ENCODE peak calls at places on chromosome 16, in five cellular contexts. M is mammary epithelial cell, L is heart right ventricle, Z is Peyer's patch, H is GM23248. X is an unnamed sample. For H3K4me1, the result is how much of the 10 kb centered on the place peaks cover.

GRCh38 chr16:30875881-30876791 is 17.7 kb downstream of the BCL7C start:
- DNase-seq in L (no peak), Z (no peak), M (no peak), H (peak), X (peak)

GRCh38 chr16:56697456-56698155 is 15.3 kb downstream of the MT1X start:
- DNase-seq in L (no peak), H (no peak), M (no peak), Z (no peak), X (no peak)

GRCh38 chr16:74737521-74737920 is 36.9 kb upstream of the MLKL start:
- DNase-seq in Z (no peak), H (no peak), L (no peak), M (no peak), X (no peak)

GRCh38 chr16:72024862-72025382 is 16.4 kb downstream of the DHODH start:
- DNase-seq in L (no peak), M (no peak), Z (no peak), H (no peak), X (no peak)

GRCh38 chr16:20774703-20775362 is 11.0 kb downstream of the ACSM3 start:
- DNase-seq in L (peak), Z (peak), H (peak), M (peak), X (peak)

GRCh38 chr16:56691885-56692284 is 9.6 kb downstream of the MT1X start:
- DNase-seq in M (peak), L (no peak), Z (no peak), H (peak), X (no peak)

GRCh38 chr16:3112058-3112880 is at the start of gene ZNF205:
- DNase-seq in L (peak), Z (no peak), M (peak), H (peak), X (peak)

GRCh38 chr16:12675852-12676251 is 127.8 kb downstream of the CPPED1 start:
- DNase-seq in L (no peak), H (peak), M (peak), Z (no peak), X (peak)

DNA sequence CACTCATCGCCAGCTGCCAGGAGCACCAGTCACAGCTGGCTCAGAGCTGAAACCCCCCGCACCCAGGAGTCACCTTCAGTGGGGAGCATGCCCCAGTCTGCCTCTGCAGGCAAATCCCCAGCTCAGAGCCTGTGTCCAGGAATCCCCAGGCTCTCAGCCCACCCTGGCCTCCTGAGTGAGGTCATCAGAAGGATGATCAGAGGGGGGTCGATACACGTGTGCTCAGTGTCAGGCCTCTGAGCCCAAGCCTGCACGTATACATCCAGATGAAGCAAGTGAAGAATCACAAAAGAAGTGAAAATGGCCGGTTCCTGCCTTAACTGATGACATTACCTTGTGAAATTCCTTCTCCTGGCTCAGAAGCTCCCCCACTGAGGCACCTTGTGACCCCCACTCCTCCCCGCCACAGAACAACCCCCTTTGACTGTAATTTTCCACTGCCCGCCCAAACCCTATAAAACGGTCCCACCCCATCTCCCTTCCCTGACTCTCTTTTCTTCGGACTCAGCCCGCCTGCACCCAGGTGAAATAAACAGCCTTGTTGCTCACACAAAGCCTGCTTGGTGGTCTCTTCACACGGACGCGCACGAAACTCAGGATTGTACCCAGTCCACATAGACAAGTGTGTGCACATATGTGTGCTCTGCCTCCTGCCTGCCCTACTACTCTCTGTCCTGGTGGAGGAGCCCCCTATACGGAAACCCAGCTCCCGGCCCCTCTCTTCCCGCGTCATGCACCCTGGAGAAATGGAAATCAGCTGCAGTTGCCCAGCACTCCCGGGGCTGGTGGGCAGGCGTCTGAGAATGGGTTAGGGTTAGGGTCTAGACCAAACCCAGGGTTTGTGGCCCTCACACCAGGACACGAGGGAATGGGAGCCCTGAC is 2.2 kb upstream of the RHBDF1 start:
- DNase-seq in Z (no peak), L (no peak), H (no peak), M (no peak), X (peak)
- H3K4me1 ChIP-seq in Z (under half), L (half or more), H (under half), M (half or more), X (half or more)

DNA sequence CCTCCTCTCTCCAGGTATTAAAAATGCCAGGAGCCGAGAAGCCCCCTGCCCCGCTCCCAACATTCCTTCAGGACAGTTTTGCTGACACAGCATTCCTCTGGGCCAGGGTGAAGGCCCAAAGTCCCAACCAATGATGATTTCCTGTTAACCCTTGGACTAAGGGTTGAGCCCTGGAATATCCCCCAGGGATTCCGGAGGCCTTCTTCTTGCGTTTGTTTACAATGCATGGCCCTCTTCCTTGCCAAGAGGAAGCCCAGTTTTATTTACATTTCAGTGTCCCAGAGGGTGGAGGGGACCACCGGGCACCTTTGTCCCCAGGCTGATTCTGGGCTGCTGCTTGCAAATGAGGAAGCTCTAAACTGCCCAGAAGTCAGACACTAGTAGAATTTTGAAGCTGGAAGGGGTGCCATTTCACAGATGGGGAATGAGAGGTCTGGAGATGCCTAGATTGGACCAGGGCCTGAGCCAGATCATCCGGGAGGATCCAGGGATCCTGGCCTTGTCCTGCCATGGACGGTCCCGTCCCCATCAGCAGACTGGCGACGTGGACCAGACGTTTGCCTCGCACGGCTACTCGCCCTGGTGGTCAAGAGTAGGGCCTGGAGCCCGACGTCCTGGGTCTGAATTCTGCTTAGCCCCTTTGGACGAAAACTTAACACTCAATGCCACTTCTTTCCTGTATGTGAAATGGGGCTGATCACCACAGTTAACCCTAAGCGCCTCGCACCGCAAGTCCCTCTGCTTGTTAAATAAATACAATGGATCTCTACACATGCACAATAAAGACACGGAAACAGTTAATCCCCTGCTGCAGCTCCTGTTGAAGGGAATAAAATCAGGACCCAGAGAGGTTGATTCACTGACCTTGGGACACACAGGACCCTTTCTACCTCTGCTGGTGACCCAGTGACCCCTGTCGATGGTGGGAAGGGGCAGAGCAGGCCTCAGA is 55.6 kb upstream of the CIBAR2 start:
- DNase-seq in H (no peak), M (no peak), Z (no peak), L (no peak), X (no peak)
- H3K4me1 ChIP-seq in H (under half), M (under half), Z (under half), L (half or more), X (half or more)

GRCh38 chr16:85062728-85063336 is 35.2 kb downstream of the KIAA0513 start:
- DNase-seq in M (no peak), Z (no peak), H (no peak), L (no peak), X (no peak)
- H3K4me1 ChIP-seq in M (under half), Z (under half), H (under half), L (under half), X (under half)

DNA sequence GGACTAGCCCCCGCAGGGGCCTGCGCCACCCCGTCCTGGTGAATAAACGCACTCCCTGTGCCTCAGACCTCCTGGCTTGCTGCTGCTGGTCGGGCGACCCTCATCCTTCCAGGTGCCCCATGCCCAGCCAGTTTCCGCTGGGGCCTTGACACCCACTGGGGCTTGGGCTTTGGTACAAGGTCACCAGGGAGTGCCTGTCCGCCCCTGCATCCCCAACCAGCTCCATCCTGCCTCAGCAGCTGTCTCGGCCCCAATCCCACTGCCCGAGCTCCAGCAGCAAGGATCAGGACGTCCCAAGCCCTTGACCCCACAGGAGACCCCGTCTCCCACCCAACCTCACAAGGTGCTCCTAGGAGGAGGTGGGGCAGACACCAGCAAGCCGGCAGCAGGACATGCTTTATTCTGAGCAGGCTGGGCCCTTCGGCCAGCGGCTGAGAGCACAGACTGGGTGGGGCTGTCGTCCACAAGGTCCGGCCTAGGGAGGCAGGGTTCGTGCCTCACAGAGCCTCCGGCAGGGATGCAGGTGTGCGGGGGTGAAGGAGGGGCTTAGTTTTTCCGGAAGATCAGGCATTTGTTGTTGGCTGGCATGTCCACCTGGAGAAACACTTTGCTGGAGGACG is 1.9 kb downstream of the METTL26 start:
- DNase-seq in Z (no peak), M (no peak), H (no peak), L (peak), X (no peak)
- H3K4me1 ChIP-seq in Z (under half), M (under half), H (under half), L (under half), X (half or more)

DNA sequence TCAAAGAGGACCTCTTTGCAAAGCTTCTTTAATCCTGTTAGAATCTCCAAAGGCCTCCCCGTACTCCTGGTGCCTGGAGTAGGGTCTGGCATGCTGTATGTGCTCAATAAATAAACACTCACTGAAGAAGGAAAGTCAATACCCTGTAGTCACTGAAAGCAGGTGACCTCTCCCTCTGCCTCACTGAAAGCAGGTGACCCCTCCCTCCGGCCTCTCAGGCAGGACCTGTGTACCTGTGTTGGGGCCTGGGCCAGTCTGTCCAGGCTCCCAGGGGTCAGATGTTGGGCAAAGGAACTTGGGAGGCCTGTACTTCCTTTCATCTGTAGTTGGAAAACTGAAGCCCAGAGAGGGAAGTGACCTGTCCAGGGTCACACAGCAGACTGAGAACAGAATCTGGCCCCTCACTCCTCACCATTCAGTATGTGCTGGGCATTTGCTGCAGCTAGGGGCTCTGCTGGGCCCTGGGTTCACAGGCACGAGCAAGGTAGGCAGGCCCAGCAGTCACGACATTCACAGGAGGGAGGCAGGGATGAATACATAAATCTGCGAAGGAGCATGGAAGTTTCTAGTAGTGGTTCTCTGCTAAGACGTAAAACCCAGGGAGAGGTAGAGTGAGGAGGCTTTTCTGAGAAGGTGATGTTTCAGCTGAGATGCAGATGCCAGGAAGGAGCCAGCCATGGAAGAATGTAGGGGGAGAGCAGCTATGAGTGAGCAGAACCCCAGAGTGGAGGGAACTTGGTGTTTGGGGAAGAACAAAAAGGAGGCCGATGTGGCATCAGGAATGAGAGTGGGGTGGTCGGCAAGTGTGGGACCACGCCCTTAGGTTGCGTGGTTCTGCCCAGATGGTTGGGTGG is 64.0 kb downstream of the NKD1 start:
- DNase-seq in H (no peak), L (no peak), M (no peak), Z (no peak), X (no peak)
- H3K4me1 ChIP-seq in H (under half), L (half or more), M (under half), Z (under half), X (under half)

GRCh38 chr16:85371948-85372347 is 241.2 kb upstream of the GSE1 start:
- DNase-seq in Z (no peak), H (no peak), L (no peak), M (no peak), X (no peak)

GRCh38 chr16:85370881-85371651 is 242.1 kb upstream of the GSE1 start:
- DNase-seq in L (peak), M (peak), Z (no peak), H (peak), X (peak)

GRCh38 chr16:85373741-85374570 is 239.2 kb upstream of the GSE1 start:
- DNase-seq in Z (no peak), M (no peak), H (no peak), L (no peak), X (no peak)

GRCh38 chr16:85374571-85374872 is 238.6 kb upstream of the GSE1 start:
- DNase-seq in M (no peak), H (no peak), Z (no peak), L (no peak), X (no peak)

GRCh38 chr16:85372627-85373372 is 240.3 kb upstream of the GSE1 start:
- DNase-seq in H (peak), L (no peak), Z (no peak), M (peak), X (peak)
- H3K4me1 ChIP-seq in H (half or more), L (under half), Z (under half), M (under half), X (under half)

GRCh38 chr16:66658143-66658859 is 38.2 kb downstream of the CMTM4 start:
- DNase-seq in Z (no peak), L (no peak), H (no peak), M (no peak), X (no peak)

GRCh38 chr16:66652661-66653060 is 43.9 kb downstream of the CMTM4 start:
- DNase-seq in L (no peak), M (no peak), H (peak), Z (no peak), X (no peak)

GRCh38 chr16:66658860-66659190 is 37.7 kb downstream of the CMTM4 start:
- DNase-seq in L (no peak), M (no peak), Z (no peak), H (no peak), X (no peak)

GRCh38 chr16:66653581-66654350 is 42.8 kb downstream of the CMTM4 start:
- DNase-seq in L (no peak), Z (no peak), H (peak), M (no peak), X (peak)

GRCh38 chr16:66656547-66656946 is 40.0 kb downstream of the CMTM4 start:
- DNase-seq in H (peak), M (peak), Z (no peak), L (no peak), X (no peak)
- H3K4me1 ChIP-seq in H (under half), M (under half), Z (under half), L (under half), X (under half)

DNA sequence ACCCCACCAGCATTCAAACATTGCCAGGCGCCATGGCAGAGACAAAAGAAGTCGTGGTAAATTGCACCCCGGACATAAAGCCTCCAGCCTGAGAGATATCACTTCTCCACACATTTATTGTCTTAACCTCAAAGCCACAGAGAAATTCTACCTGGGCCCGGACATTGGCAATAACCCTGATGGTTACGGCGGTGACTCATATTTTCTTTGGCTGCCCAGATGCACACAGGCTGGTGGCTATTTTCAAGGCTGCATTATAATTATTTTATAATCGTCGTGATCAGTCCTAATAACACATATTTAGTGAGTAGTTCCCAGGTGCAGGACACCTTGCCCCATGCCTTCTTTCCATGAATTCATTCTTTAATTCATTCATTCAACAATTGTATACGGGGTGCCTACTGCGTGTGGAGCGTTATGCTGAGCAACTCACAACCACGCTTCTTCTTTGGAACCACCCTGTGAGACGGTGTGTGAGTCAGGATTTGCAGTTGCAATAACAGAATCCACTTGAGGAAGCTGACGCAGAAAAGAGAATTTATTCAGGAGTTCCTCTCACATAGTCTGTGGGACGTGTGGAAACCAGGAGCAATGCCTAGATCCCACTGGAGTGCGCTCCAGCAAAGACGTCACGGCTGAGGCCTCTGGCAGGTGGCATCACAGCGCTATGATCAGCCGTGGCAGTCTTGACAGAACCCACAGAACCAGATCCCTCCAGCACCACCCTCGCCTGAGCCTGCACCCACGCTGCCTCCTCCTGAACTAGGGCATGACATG is 245.7 kb downstream of the FOXL1 start:
- DNase-seq in L (no peak), H (peak), Z (no peak), M (peak), X (peak)
- H3K4me1 ChIP-seq in L (under half), H (under half), Z (under half), M (under half), X (under half)